ENCODE peak calls at places on chromosomes 4 and X, in six cellular contexts. J is NCI-H1436, Z is mesendoderm, I is astrocyte, S is renal cortical epithelial cell, P is COR-L47. A is an unnamed sample.

GRCh38 chr4:137768196-137768595 is 235.9 kb upstream of the PCDH18 start:
- DNase-seq in J (no peak), Z (no peak), I (no peak), S (no peak), P (no peak), A (no peak)

GRCh38 chrX:13764765-13765164 is 30.2 kb downstream of the OFD1 start:
- DNase-seq in J (no peak), Z (peak), I (no peak), S (no peak), P (peak), A (no peak)

GRCh38 chr4:155832664-155833063 is 33.4 kb downstream of the ASIC5 start:
- DNase-seq in J (no peak), Z (no peak), I (no peak), S (no peak), P (no peak), A (no peak)

GRCh38 chrX:135520553-135521404 is at the start of gene INTS6L:
- DNase-seq in J (peak), Z (peak), I (peak), S (peak), P (peak), A (no peak)

GRCh38 chrX:57134702-57135101 is 2.5 kb downstream of the SPIN2A start:
- DNase-seq in J (no peak), Z (no peak), I (no peak), S (peak), P (no peak), A (no peak)

GRCh38 chr4:29717658-29718057 is 1002.5 kb upstream of the PCDH7 start:
- DNase-seq in J (no peak), Z (no peak), I (no peak), S (no peak), P (no peak), A (no peak)

GRCh38 chr4:138235419-138235952 is 6.7 kb downstream of the SLC7A11 start:
- DNase-seq in J (no peak), Z (peak), I (peak), S (peak), P (no peak), A (no peak)

GRCh38 chrX:130216312-130216711 is 44.5 kb downstream of the RAB33A start:
- DNase-seq in J (no peak), Z (no peak), I (peak), S (no peak), P (no peak), A (no peak)

GRCh38 chr4:94084155-94084554 is 123.5 kb upstream of the SMARCAD1 start:
- DNase-seq in J (no peak), Z (no peak), I (no peak), S (no peak), P (no peak), A (no peak)

GRCh38 chr4:71259911-71260331 is 78.9 kb upstream of the SLC4A4 start:
- DNase-seq in J (no peak), Z (no peak), I (peak), S (no peak), P (no peak), A (no peak)

GRCh38 chr4:945274-946102 is 13.2 kb downstream of the TMEM175 start:
- DNase-seq in J (no peak), Z (peak), I (no peak), S (no peak), P (no peak), A (no peak)

A was measured in HuH-7.